ENCODE peak calls at places on chromosomes 16 and 17, in four cellular contexts. H is central memory CD4-positive, alpha-beta T cell; J is activated T-cell treated with anti-CD3 and anti-CD28 coated beads, Interleukin-2, amount 50 U/mL, for 4 hours; Q is cerebellum. C is an unnamed sample.

GRCh38 chr16:56038564-56039098 is 152.7 kb upstream of the GNAO1 start:
- DNase-seq in Q (no peak), H (no peak), J (no peak), C (no peak)

GRCh38 chr17:81502471-81503017 is 10.1 kb downstream of the ACTG1 start:
- DNase-seq in H (no peak), J (no peak), Q (no peak), C (no peak)

GRCh38 chr17:79517812-79518211 is 93.0 kb downstream of the RBFOX3 start:
- DNase-seq in H (no peak), J (no peak), Q (no peak), C (no peak)

GRCh38 chr16:31127182-31127581 is 8.3 kb downstream of the PRSS8 start:
- DNase-seq in Q (no peak), H (no peak), J (no peak), C (no peak)

GRCh38 chr16:12458591-12459400 is 344.9 kb downstream of the CPPED1 start:
- DNase-seq in Q (no peak), H (no peak), J (no peak), C (no peak)

GRCh38 chr17:72358465-72358864 is 237.6 kb downstream of the SOX9 start:
- DNase-seq in Q (no peak), H (no peak), J (no peak), C (no peak)

GRCh38 chr16:75943705-75944514 is 217.6 kb upstream of the CPHXL start:
- DNase-seq in H (no peak), Q (no peak), J (no peak), C (no peak)

GRCh38 chr16:9372934-9373890 is 281.8 kb downstream of the HAPSTR1 start:
- DNase-seq in J (no peak), H (no peak), Q (peak), C (peak)

GRCh38 chr17:59853168-59853918 is 39.4 kb downstream of the TUBD1 start:
- DNase-seq in Q (no peak), H (peak), J (peak), C (peak)

GRCh38 chr17:78174870-78175642 is 6.7 kb downstream of the SYNGR2 start:
- DNase-seq in Q (peak), J (no peak), H (no peak), C (peak)

C was measured in cerebellar cortex.